ENCODE peak calls at places on chromosomes 5 and 9, in six cellular contexts. O is kidney epithelial cell, W is PC-3, A is bronchial epithelial cell, S is fibroblast of mammary gland, X is WERI-Rb-1. Y is an unnamed sample.

GRCh38 chr9:124652203-124652992 is 118.7 kb downstream of the NR6A1 start:
- DNase-seq in A (peak; percentile 98), W (peak; percentile 82), S (peak; percentile 94), O (peak; percentile 81), X (no peak), Y (peak; percentile 98)

GRCh38 chr5:151491059-151491458 is 43.7 kb downstream of the SLC36A1 start:
- DNase-seq in O (no peak), A (no peak), S (no peak), X (no peak), W (no peak), Y (no peak)

GRCh38 chr9:101458955-101459631 is 23.5 kb upstream of the ALDOB start:
- DNase-seq in W (peak; percentile 71), X (peak; percentile 62), A (peak; percentile 81), O (no peak), S (peak; percentile 78), Y (peak; percentile 31)

GRCh38 chr5:117719413-117719812 is 1144.8 kb upstream of the SEMA6A start:
- DNase-seq in S (no peak), A (no peak), W (no peak), X (no peak), O (no peak), Y (no peak)

GRCh38 chr9:28503573-28503972 is 930.3 kb upstream of the C9orf72 start:
- DNase-seq in W (no peak), O (no peak), A (no peak), X (no peak), S (peak; percentile 8), Y (no peak)

GRCh38 chr9:122125891-122126331 is 32.8 kb upstream of the TTLL11 start:
- DNase-seq in O (no peak), X (peak; percentile 32), A (peak; percentile 32), S (no peak), W (peak; percentile 30), Y (no peak)

GRCh38 chr9:93436655-93437407 is 14.7 kb upstream of the FAM120A start:
- DNase-seq in S (no peak), A (no peak), X (no peak), O (no peak), W (no peak), Y (no peak)

GRCh38 chr5:142133382-142134206 is 25.0 kb downstream of the NDFIP1 start:
- DNase-seq in O (no peak), W (no peak), X (no peak), S (no peak), A (no peak), Y (no peak)

GRCh38 chr5:151036556-151036955 is 16.2 kb downstream of the GPX3 start:
- DNase-seq in W (no peak), A (no peak), S (no peak), X (peak; percentile 89), O (no peak), Y (no peak)

GRCh38 chr9:104992696-104993095 is 64.7 kb upstream of the ABCA1 start:
- DNase-seq in S (peak; percentile 53), A (no peak), W (no peak), O (no peak), X (no peak), Y (peak; percentile 77)

GRCh38 chr5:112967520-112968083 is 9.0 kb upstream of the DCP2 start:
- DNase-seq in W (no peak), S (no peak), X (no peak), A (no peak), O (no peak), Y (no peak)

GRCh38 chr9:89036383-89036782 is 45.1 kb downstream of the S1PR3 start:
- DNase-seq in S (no peak), X (no peak), W (no peak), O (no peak), A (no peak), Y (no peak)

DNA sequence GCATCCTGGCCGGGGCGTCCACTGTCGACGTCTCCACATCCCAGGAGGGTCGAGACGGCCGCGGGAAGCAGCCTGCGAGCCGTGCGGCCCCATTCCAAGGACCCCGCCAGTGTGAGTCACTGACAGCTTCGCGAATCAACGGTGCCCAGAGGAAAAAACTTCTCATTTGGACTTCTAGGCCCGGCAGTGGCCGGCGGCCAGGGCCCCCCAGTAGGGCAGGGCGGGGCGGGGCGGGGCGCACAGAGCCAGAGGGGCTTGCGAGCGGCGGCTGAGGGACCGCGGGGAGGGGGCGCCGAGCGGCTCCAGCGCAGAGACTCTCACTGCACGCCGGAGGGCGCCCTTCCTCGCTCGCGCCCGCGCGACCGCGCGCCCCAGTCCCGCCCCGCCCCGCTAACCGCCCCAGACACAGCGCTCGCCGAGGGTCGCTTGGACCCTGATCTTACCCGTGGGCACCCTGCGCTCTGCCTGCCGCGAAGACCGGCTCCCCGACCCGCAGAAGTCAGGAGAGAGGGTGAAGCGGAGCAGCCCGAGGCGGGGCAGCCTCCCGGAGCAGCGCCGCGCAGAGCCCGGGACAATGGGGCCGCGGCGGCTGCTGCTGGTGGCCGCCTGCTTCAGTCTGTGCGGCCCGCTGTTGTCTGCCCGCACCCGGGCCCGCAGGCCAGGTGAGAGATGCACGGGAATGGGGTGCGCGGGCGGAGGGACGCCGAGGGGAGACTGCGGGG is at the start of gene F2R:
- DNase-seq in W (peak; percentile 38), X (peak; percentile 72), S (peak; percentile 71), A (no peak), O (no peak), Y (no peak)
- H3K4me3 ChIP-seq in W (peak within 1 kb of the TSS; percentile 89), X (peak within 1 kb of the TSS; percentile 85), S (peak within 1 kb of the TSS; percentile 89), A (peak within 1 kb of the TSS; percentile 82), O (peak within 1 kb of the TSS; percentile 95), Y (peak within 1 kb of the TSS; percentile 93)

GRCh38 chr5:146561711-146562110 is 45.7 kb upstream of the GPR151 start:
- DNase-seq in O (no peak), W (no peak), S (no peak), X (no peak), A (no peak), Y (peak; percentile 60)

GRCh38 chr5:146564036-146564762 is 48.2 kb upstream of the GPR151 start:
- DNase-seq in S (no peak), W (peak; percentile 90), X (no peak), O (no peak), A (peak; percentile 50), Y (peak; percentile 46)

GRCh38 chr5:146568161-146568560 is 52.2 kb upstream of the GPR151 start:
- DNase-seq in A (no peak), X (no peak), W (no peak), O (no peak), S (no peak), Y (no peak)

GRCh38 chr5:146562461-146562860 is 46.5 kb upstream of the GPR151 start:
- DNase-seq in O (no peak), A (no peak), S (no peak), X (no peak), W (no peak), Y (no peak)

GRCh38 chr5:146565764-146566163 is 49.8 kb upstream of the GPR151 start:
- DNase-seq in A (peak; percentile 67), W (peak; percentile 72), O (no peak), X (peak; percentile 80), S (peak; percentile 75), Y (no peak)
- TF ChIP-seq CTCF in A (peak; percentile 60), W (peak; percentile 90), O (peak; percentile 63), X (peak; percentile 69), S (peak; percentile 73), Y (peak; percentile 68)

GRCh38 chr5:108484035-108484434 is 102.1 kb upstream of the FBXL17 start:
- DNase-seq in W (no peak), S (no peak), X (no peak), A (no peak), O (no peak), Y (no peak)
- H3K4me3 ChIP-seq in W (no peak overlapping the region), S (no peak overlapping the region), X (no peak overlapping the region), A (no peak overlapping the region), O (no peak overlapping the region), Y (no peak overlapping the region)

GRCh38 chr5:103256178-103256577 is 2.4 kb upstream of the MACIR start:
- DNase-seq in O (no peak), X (no peak), S (no peak), W (peak; percentile 39), A (no peak), Y (no peak)
- TF ChIP-seq CTCF in O (peak; percentile 15), X (peak; percentile 34), S (no peak), W (peak; percentile 65), A (peak; percentile 10), Y (peak; percentile 26)

GRCh38 chr9:137044042-137044441 is 1.9 kb downstream of the NPDC1 start:
- DNase-seq in A (no peak), S (no peak), O (no peak), W (no peak), X (no peak), Y (no peak)
- H3K4me3 ChIP-seq in A (no peak overlapping the region), S (no peak overlapping the region), O (peak overlapping the region; percentile 14), W (peak overlapping the region; percentile 76), X (no peak overlapping the region), Y (no peak overlapping the region)

DNA sequence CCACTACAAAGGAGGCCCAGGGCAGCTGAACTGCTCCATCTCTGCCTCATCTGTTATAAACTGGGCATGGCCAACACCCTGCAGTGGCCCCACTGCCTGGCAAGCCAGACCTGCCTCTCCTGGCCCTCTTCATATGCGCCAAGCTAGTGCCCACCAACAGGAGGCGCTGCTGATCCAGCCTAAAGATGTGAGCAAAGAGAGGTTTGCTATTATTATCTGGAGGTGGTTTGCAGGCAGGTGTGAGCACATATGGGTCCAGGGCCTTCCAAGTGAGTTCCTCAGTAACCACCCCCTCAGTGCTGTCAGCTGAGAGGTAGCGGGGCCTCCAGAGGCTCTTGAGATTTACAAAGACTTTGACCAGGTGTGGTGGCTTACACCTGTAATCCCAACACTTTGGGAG is 232.2 kb downstream of the SYK start:
- DNase-seq in X (peak; percentile 30), A (no peak), S (peak; percentile 24), W (peak; percentile 15), O (no peak), Y (no peak)
- TF ChIP-seq CTCF in X (peak; percentile 57), A (peak; percentile 35), S (peak; percentile 47), W (peak; percentile 47), O (peak; percentile 46), Y (peak; percentile 30)

DNA sequence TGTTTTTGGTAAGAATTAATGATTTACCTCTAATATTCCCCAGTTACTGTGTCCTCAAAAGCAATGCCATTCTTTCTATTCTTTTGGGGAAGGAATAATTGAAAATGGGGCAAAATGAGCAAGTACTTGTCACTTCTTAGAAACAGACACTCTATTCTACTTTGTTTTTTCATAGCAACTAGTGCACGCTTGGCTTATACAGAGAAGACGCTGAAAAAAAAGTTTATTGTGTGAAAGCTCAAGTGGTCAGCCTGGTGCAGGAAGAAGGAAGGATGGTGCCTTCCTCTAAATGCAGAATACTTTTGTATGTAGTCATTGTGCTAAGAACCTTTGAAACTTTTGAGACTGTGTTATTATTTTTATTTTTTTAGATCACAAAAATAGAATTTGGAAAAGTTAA is 29.6 kb downstream of the ANKDD1B start:
- DNase-seq in S (no peak), O (no peak), A (no peak), X (no peak), W (no peak), Y (no peak)
- H3K4me3 ChIP-seq in S (no peak overlapping the region), O (no peak overlapping the region), A (no peak overlapping the region), X (no peak overlapping the region), W (no peak overlapping the region), Y (no peak overlapping the region)

GRCh38 chr9:109119439-109120203 is at the start of gene TMEM245:
- DNase-seq in S (peak; percentile 99), A (peak; percentile 98), X (peak; percentile 99), O (peak; percentile 100), W (peak; percentile 94), Y (peak; percentile 97)
- TF ChIP-seq CTCF in S (no peak), A (no peak), X (peak; percentile 5), O (no peak), W (no peak), Y (no peak)